ENCODE peak calls at places on chromosomes 11 and 22, in six cellular contexts. One of them, this sample, is unnamed.

GRCh38 chr11:122785156-122785605 is 53.1 kb upstream of the CRTAM start:
- DNase-seq in neuronal stem cell: no peak
- DNase-seq in IMR-90: no peak
- DNase-seq in H9: no peak
- DNase-seq in trophoblast cell: no peak
- DNase-seq in H1: no peak
- DNase-seq in this sample: no peak

GRCh38 chr11:110000045-110000502 is 93.1 kb upstream of the ZC3H12C start:
- DNase-seq in neuronal stem cell: no peak
- DNase-seq in IMR-90: peak
- DNase-seq in H9: no peak
- DNase-seq in trophoblast cell: no peak
- DNase-seq in H1: no peak
- DNase-seq in this sample: peak

GRCh38 chr11:115257286-115258077 is 246.7 kb downstream of the CADM1 start:
- DNase-seq in neuronal stem cell: no peak
- DNase-seq in IMR-90: no peak
- DNase-seq in H9: peak
- DNase-seq in trophoblast cell: no peak
- DNase-seq in H1: no peak
- DNase-seq in this sample: no peak

GRCh38 chr11:12088047-12088481 is 22.3 kb upstream of the MICAL2 start:
- DNase-seq in neuronal stem cell: no peak
- DNase-seq in IMR-90: peak
- DNase-seq in H9: no peak
- DNase-seq in trophoblast cell: no peak
- DNase-seq in H1: no peak
- DNase-seq in this sample: peak

GRCh38 chr11:103396237-103396636 is 287.0 kb downstream of the DYNC2H1 start:
- DNase-seq in neuronal stem cell: no peak
- DNase-seq in IMR-90: peak
- DNase-seq in H9: no peak
- DNase-seq in trophoblast cell: no peak
- DNase-seq in H1: no peak
- DNase-seq in this sample: peak

GRCh38 chr11:48045536-48045935 is 65.2 kb downstream of the PTPRJ start:
- DNase-seq in neuronal stem cell: no peak
- DNase-seq in IMR-90: no peak
- DNase-seq in H9: no peak
- DNase-seq in trophoblast cell: no peak
- DNase-seq in H1: no peak
- DNase-seq in this sample: no peak

GRCh38 chr11:75338516-75339218 is 12.8 kb downstream of the ARRB1 start:
- DNase-seq in neuronal stem cell: no peak
- DNase-seq in IMR-90: peak
- DNase-seq in H9: no peak
- DNase-seq in trophoblast cell: no peak
- DNase-seq in H1: no peak
- DNase-seq in this sample: peak

GRCh38 chr11:114079406-114080072 is 20.0 kb downstream of the ZBTB16 start:
- DNase-seq in neuronal stem cell: no peak
- DNase-seq in IMR-90: no peak
- DNase-seq in H9: no peak
- DNase-seq in trophoblast cell: no peak
- DNase-seq in H1: no peak
- DNase-seq in this sample: peak

GRCh38 chr11:131855320-131855719 is 484.9 kb downstream of the NTM start:
- DNase-seq in neuronal stem cell: no peak
- DNase-seq in IMR-90: no peak
- DNase-seq in H9: no peak
- DNase-seq in trophoblast cell: no peak
- DNase-seq in H1: no peak
- DNase-seq in this sample: no peak

GRCh38 chr11:84036664-84037194 is 750.6 kb upstream of the CCDC90B start:
- DNase-seq in neuronal stem cell: no peak
- DNase-seq in IMR-90: no peak
- DNase-seq in H9: no peak
- DNase-seq in trophoblast cell: no peak
- DNase-seq in H1: no peak
- DNase-seq in this sample: no peak

GRCh38 chr11:115613986-115614625 is 109.9 kb upstream of the CADM1 start:
- DNase-seq in neuronal stem cell: no peak
- DNase-seq in IMR-90: peak
- DNase-seq in H9: no peak
- DNase-seq in trophoblast cell: peak
- DNase-seq in H1: no peak
- DNase-seq in this sample: peak

DNA sequence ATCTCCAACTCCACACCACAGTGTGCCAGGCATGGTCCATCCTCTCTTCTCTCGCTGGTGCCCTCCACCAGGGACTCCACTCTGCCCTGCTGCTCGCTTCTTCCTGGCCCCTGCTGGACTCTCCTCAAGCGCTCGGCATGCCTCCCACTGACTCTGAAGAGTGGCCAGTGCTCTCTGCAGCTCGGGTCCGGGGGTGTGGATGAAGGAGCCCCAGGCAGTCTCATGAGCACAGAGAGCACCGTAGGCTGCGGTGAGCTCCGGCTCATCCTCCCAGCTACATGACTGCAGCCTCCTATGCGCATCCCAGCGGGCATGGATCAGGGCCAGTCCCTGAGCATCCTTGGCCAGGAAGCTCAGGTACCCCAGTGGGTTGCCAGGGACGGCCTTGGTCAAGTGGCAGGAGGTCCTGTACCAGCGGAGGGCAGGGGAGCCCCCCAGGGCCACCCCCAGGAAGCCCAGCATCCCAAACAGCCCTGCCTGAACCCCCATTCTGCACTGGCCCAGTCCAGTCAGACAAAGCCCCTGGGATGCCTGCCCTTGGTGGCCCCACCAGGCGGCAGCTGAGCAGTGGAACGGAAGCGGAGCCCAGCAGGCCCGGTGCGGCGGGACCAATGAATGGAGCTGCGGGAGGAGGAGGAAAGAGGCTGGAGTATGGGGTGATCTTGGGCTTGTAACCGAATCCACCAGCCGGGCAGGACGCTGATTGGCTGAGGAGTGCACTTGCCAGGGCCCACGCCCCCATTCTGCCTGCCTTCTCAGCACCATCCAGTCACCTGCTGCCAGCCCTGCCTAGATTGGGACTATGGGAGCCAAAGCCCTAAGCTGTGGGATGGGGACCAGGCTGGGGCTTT is at the start of gene PLA2G3:
- DNase-seq in neuronal stem cell: peak
- DNase-seq in IMR-90: peak
- DNase-seq in H9: peak
- DNase-seq in trophoblast cell: no peak
- DNase-seq in H1: peak
- DNase-seq in this sample: peak
- H2AK5ac ChIP-seq in neuronal stem cell: peak
- H2AK5ac ChIP-seq in IMR-90: no peak
- H2AK5ac ChIP-seq in H9: peak
- H2AK5ac ChIP-seq in trophoblast cell: no peak
- H2AK5ac ChIP-seq in H1: peak
- H2AK5ac ChIP-seq in this sample: no peak

GRCh38 chr22:44396021-44396726 is 83.4 kb upstream of the SHISAL1 start:
- DNase-seq in neuronal stem cell: no peak
- DNase-seq in IMR-90: no peak
- DNase-seq in H9: peak
- DNase-seq in trophoblast cell: no peak
- DNase-seq in H1: peak
- DNase-seq in this sample: no peak
- H4K91ac ChIP-seq in neuronal stem cell: no peak
- H4K91ac ChIP-seq in IMR-90: no peak
- H4K91ac ChIP-seq in H9: no peak
- H4K91ac ChIP-seq in trophoblast cell: no peak
- H4K91ac ChIP-seq in H1: peak
- H4K91ac ChIP-seq in this sample: no peak

GRCh38 chr11:121482231-121483129 is 29.7 kb upstream of the SORL1-AS1 start:
- DNase-seq in neuronal stem cell: no peak
- DNase-seq in IMR-90: no peak
- DNase-seq in H9: no peak
- DNase-seq in trophoblast cell: no peak
- DNase-seq in H1: no peak
- DNase-seq in this sample: no peak
- H2AK5ac ChIP-seq in neuronal stem cell: peak
- H2AK5ac ChIP-seq in IMR-90: no peak
- H2AK5ac ChIP-seq in H9: no peak
- H2AK5ac ChIP-seq in trophoblast cell: peak
- H2AK5ac ChIP-seq in H1: peak
- H2AK5ac ChIP-seq in this sample: no peak

GRCh38 chr11:35464308-35464707 is 45.0 kb upstream of the SLC1A2 start:
- DNase-seq in neuronal stem cell: no peak
- DNase-seq in IMR-90: no peak
- DNase-seq in H9: no peak
- DNase-seq in trophoblast cell: no peak
- DNase-seq in H1: no peak
- DNase-seq in this sample: no peak
- H4K91ac ChIP-seq in neuronal stem cell: no peak
- H4K91ac ChIP-seq in IMR-90: no peak
- H4K91ac ChIP-seq in H9: no peak
- H4K91ac ChIP-seq in trophoblast cell: no peak
- H4K91ac ChIP-seq in H1: no peak
- H4K91ac ChIP-seq in this sample: no peak

GRCh38 chr22:36160499-36160942 is at the start of gene APOL3:
- DNase-seq in neuronal stem cell: no peak
- DNase-seq in IMR-90: peak
- DNase-seq in H9: no peak
- DNase-seq in trophoblast cell: no peak
- DNase-seq in H1: no peak
- DNase-seq in this sample: peak
- H2AK5ac ChIP-seq in neuronal stem cell: no peak
- H2AK5ac ChIP-seq in IMR-90: no peak
- H2AK5ac ChIP-seq in H9: no peak
- H2AK5ac ChIP-seq in trophoblast cell: no peak
- H2AK5ac ChIP-seq in H1: no peak
- H2AK5ac ChIP-seq in this sample: no peak

DNA sequence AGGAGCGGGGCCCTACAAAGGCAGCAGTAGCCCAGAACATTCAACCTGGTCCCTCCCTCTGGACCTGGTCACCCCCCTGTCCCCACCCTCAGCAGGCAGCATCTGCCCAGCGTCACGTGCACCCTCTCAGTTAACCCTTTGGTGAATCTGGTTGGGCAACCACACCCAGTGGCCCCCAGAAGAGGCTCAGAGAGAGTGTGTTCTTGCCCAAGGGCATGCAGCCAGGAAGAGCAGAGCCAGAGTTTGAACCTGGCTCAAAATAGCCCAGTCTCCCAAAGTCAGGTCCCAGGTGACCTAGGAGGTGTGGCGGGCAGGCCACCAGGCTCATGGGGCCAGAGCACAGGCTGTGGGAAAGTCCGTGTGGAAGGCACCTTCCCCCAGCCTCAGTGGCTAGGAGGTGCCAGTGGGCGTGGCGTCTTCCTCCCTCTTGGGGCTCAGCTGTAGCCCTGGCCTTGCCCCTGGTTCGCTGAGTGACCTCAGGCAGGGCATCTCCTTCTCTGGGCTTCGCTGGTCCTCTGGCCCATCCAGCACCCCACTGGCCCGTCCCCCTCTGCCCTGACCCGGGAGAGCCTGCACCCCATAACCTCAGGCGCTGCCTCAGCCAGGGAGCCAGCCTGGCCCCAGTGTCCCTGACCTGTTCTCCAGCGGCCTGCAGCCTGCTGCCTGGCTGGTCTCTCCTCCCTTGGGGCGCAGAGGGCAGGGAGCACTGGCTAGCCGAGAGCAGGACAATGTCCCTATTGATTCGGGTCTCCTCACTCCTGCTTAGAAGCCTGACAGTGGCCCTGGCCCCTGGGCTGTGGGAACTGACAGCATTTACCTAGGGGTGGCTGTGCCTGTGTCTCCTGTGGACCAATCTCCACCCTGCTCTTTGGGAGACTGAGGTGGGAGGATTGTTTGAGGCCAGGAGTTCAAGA is 7.0 kb downstream of the ALDH3B1 start:
- DNase-seq in neuronal stem cell: no peak
- DNase-seq in IMR-90: no peak
- DNase-seq in H9: no peak
- DNase-seq in trophoblast cell: no peak
- DNase-seq in H1: no peak
- DNase-seq in this sample: no peak
- H4K91ac ChIP-seq in neuronal stem cell: no peak
- H4K91ac ChIP-seq in IMR-90: peak
- H4K91ac ChIP-seq in H9: no peak
- H4K91ac ChIP-seq in trophoblast cell: no peak
- H4K91ac ChIP-seq in H1: no peak
- H4K91ac ChIP-seq in this sample: peak

DNA sequence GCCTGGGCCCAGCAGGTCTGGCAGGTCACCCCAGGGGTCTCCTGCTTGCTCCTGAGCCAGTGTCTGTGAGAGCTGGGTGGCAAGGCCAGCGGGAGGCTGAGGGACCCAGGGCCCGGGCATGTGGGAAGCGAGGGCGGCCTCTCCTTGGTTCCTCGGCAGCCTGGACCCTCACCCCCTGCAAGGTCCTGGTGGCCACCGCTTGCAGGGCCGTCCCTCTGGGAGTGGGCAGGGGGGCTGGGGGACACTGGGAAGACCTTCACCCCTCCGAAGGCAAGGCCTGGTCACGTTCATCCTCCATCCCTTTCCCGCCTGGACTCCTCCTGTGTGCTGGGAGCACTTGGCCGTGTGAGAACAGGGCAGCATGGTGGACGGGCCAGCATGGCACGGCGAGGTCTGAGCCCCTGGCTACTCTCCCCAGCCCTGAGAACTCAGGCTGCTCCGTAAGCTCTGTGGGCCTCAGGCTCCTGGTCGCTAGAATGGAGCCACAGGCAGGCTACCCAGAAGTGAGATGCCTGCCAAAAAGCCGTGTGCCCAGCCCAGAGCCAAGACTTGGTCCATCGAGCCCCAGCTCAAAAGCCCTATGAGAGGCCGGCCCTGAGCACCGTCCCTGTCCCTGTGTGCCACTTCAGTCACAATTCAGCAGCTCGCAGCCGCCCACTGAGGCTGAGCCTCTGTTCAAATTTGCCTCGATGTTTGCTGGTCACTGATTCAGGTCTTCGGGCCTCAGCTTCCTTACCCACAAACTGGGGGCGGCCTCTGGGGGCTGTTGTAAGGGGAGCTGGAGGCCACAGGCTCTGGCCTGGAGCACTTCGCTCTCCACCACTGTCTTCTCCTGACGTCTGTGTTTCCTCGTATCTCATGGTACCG is 45.0 kb downstream of the IGLL1 start:
- DNase-seq in neuronal stem cell: no peak
- DNase-seq in IMR-90: no peak
- DNase-seq in H9: peak
- DNase-seq in trophoblast cell: no peak
- DNase-seq in H1: no peak
- DNase-seq in this sample: no peak
- H2AK5ac ChIP-seq in neuronal stem cell: peak
- H2AK5ac ChIP-seq in IMR-90: no peak
- H2AK5ac ChIP-seq in H9: peak
- H2AK5ac ChIP-seq in trophoblast cell: peak
- H2AK5ac ChIP-seq in H1: peak
- H2AK5ac ChIP-seq in this sample: no peak